ENCODE peak calls at places on chromosomes 2 and 18, in seven cellular contexts. C is HL-60; E is heart left ventricle; Z is GM12865; G is effector memory CD4-positive, alpha-beta T cell; B is mucosa of descending colon; R is lower leg skin. H is an unnamed sample.

GRCh38 chr2:106562826-106563594 is 75.8 kb downstream of the CD8B2 start:
- DNase-seq in R (no peak), Z (no peak), B (no peak), C (no peak), G (no peak), E (no peak), H (peak)

GRCh38 chr2:179235463-179236108 is 29.0 kb downstream of the SESTD1 start:
- DNase-seq in B (no peak), R (no peak), G (no peak), C (no peak), Z (no peak), E (no peak), H (peak)

GRCh38 chr18:7273301-7273911 is 42.5 kb downstream of the LRRC30 start:
- DNase-seq in Z (no peak), R (peak), G (no peak), C (no peak), B (peak), E (peak), H (peak)

GRCh38 chr2:101361519-101361918 is 25.8 kb downstream of the CREG2 start:
- DNase-seq in B (no peak), R (no peak), Z (peak), E (no peak), C (no peak), G (no peak), H (no peak)

GRCh38 chr2:147076634-147077033 is 768.2 kb upstream of the ACVR2A start:
- DNase-seq in Z (no peak), E (no peak), R (no peak), B (no peak), G (no peak), C (no peak), H (peak)

GRCh38 chr2:141062016-141062415 is 1068.8 kb downstream of the LRP1B start:
- DNase-seq in C (no peak), B (no peak), Z (no peak), E (no peak), G (no peak), R (no peak), H (no peak)

GRCh38 chr2:172168917-172169346 is 66.2 kb upstream of the DLX2 start:
- DNase-seq in C (peak), R (no peak), B (no peak), E (no peak), Z (no peak), G (no peak), H (peak)

GRCh38 chr2:23926289-23926749 is 604 bp downstream of the ATAD2B start:
- DNase-seq in E (peak), G (peak), C (no peak), R (peak), Z (no peak), B (peak), H (no peak)

GRCh38 chr2:188983427-188984101 is 9.4 kb downstream of the COL3A1 start:
- DNase-seq in R (no peak), C (no peak), E (no peak), Z (peak), G (no peak), B (no peak), H (peak)

GRCh38 chr2:23988371-23988770 is 21.5 kb upstream of the MFSD2B start:
- DNase-seq in Z (peak), E (no peak), B (no peak), C (no peak), G (no peak), R (no peak), H (peak)

GRCh38 chr2:99032786-99033185 is 96.8 kb upstream of the CRACDL start:
- DNase-seq in Z (peak), R (no peak), B (no peak), C (no peak), G (no peak), E (no peak), H (peak)

GRCh38 chr18:55552498-55553189 is 35.3 kb downstream of the TCF4 start:
- DNase-seq in E (no peak), Z (no peak), C (no peak), G (no peak), R (no peak), B (no peak), H (no peak)

GRCh38 chr18:72470391-72470790 is 73.8 kb downstream of the CBLN2 start:
- DNase-seq in B (no peak), R (no peak), E (no peak), C (no peak), Z (no peak), G (no peak), H (no peak)

GRCh38 chr18:54939375-54939917 is 19.8 kb downstream of the CCDC68 start:
- DNase-seq in C (no peak), E (no peak), G (no peak), Z (peak), R (no peak), B (no peak), H (no peak)

GRCh38 chr2:67180841-67181240 is 216.3 kb upstream of the ETAA1 start:
- DNase-seq in Z (no peak), B (no peak), R (no peak), C (no peak), G (no peak), E (no peak), H (no peak)

GRCh38 chr2:23476786-23477185 is 91.8 kb downstream of the KLHL29 start:
- DNase-seq in G (no peak), B (no peak), E (no peak), R (no peak), C (no peak), Z (no peak), H (no peak)

GRCh38 chr2:30421026-30421425 is 26.0 kb upstream of the LCLAT1 start:
- DNase-seq in Z (no peak), G (no peak), C (no peak), E (no peak), R (no peak), B (no peak), H (no peak)

GRCh38 chr18:76149284-76149683 is 345.8 kb downstream of the ZNF516 start:
- DNase-seq in C (no peak), B (no peak), G (no peak), E (no peak), Z (no peak), R (no peak), H (no peak)

DNA sequence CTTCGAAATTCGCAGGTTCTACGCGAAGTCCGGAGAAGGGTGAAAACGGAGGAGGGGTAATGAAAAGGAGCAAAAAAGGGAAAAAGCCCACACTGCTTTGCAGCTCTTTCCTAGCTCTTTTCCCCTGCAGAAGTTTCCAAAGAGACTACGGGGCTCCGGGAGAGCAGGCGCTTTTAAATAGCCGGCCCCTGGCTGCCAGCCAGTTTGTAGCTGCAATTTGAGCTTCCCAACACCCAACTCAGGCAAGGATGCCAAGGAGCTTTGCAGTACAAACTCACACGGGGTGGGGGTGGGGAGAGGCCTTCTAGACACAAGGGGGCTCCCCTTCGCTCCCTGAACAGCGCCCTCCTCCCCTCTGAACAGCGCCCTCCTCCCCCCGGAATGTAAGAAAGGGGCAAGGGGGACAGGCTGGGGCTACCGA is at the start of gene IGFBP5:
- DNase-seq in G (no peak), B (peak), C (no peak), E (peak), Z (no peak), R (peak), H (peak)
- H3K4me3 ChIP-seq in G (peak), B (peak), C (no peak), E (peak), Z (no peak), R (peak), H (peak)

GRCh38 chr2:20223345-20224190 is 1.4 kb downstream of the SDC1 start:
- DNase-seq in E (peak), G (no peak), R (no peak), B (peak), C (no peak), Z (peak), H (no peak)

GRCh38 chr2:20224191-20224715 is 677 bp downstream of the SDC1 start:
- DNase-seq in C (no peak), G (no peak), B (peak), Z (peak), R (no peak), E (no peak), H (no peak)

GRCh38 chr2:20221939-20222768 is 2.8 kb downstream of the SDC1 start:
- DNase-seq in R (no peak), B (peak), G (no peak), C (no peak), E (no peak), Z (peak), H (no peak)

GRCh38 chr2:20221169-20221938 is 3.6 kb downstream of the SDC1 start:
- DNase-seq in C (no peak), E (no peak), G (no peak), R (no peak), B (peak), Z (no peak), H (peak)

DNA sequence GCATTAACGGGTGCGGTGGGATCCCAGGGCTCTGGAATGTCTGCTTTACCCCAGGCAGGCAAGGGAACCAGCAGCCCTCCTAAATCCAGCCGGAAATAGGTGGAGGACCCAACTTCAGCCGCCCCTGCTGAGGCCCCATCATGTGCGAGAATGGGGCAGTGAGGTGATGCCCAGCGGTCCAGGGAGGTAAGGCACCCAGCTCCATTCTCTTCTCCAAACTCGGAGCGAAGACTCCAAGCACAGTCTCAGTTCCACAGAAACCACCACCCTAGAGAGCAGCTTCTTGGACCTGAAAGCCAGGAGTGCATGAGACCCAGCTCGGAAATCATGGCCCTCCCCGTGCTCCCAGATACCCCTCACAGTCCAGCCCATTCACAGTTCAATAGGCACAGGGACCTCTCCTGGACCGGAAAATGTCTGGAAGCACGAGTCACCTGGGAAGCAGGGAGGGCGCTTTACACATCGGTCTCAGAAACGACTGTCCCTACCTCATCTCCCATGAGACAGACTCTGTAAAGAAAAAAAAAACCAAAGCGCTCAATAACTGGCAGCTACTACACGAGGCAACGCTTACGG is 2.1 kb downstream of the SDC1 start:
- DNase-seq in R (no peak), G (no peak), E (no peak), C (no peak), Z (no peak), B (peak), H (no peak)
- H3K4me3 ChIP-seq in R (no peak), G (no peak), E (peak), C (no peak), Z (peak), B (no peak), H (peak)

DNA sequence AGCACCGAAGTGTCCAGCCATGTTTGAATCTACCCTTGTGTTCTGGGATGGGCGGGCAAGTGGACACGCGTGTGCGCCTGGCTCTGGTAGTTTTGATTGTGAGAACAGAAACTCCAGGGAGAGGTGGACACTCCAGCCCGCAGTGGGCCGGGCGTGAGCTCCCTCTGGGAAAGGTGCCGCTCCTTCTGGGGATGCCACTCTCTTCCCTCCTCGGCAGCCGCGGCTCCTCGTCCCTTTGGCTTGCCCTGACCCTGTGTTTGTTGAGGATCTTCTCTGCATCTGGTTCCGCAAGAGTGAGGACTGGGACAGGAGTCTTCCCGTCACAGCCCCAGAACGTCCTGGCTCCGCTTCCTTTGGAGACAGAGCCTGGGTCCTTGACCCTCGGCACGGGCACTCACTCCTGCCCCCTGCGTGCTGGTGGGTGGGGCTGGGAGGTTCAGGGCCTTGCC is 1.3 kb downstream of the CTDP1 start:
- DNase-seq in G (no peak), B (no peak), R (no peak), E (no peak), Z (no peak), C (no peak), H (no peak)
- H3K4me3 ChIP-seq in G (peak), B (no peak), R (peak), E (peak), Z (peak), C (peak), H (peak)

DNA sequence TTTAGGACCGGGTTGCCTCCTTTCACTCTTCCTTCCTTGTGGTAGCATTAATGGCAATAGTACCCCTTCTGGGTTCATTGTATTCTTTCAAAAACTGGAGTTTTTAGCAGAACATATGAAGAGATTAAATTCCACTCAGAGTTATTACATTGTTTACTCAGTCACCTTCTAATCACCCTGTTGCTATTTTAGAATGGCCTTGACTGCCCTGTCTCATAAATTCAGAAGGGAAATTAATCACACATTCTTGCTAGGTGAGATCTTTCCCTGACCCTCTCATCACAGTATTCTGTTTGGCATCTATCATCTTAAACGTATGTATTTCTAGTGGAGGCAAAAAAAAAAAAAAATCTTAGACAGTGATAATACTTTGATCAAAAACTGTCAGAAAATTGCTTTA is 760.4 kb downstream of the ADCYAP1 start:
- DNase-seq in C (no peak), G (no peak), R (no peak), Z (no peak), B (no peak), E (no peak), H (peak)
- H3K4me3 ChIP-seq in C (no peak), G (no peak), R (no peak), Z (no peak), B (no peak), E (no peak), H (no peak)

GRCh38 chr2:236302555-236302954 is 38.3 kb upstream of the ASB18 start:
- DNase-seq in Z (no peak), R (no peak), B (no peak), E (no peak), C (no peak), G (no peak), H (no peak)

GRCh38 chr2:236306825-236307540 is 42.8 kb upstream of the ASB18 start:
- DNase-seq in B (no peak), E (no peak), C (no peak), Z (no peak), G (no peak), R (no peak), H (no peak)

GRCh38 chr2:236303935-236304334 is 39.7 kb upstream of the ASB18 start:
- DNase-seq in C (no peak), G (no peak), B (no peak), E (no peak), R (no peak), Z (no peak), H (no peak)

GRCh38 chr2:236305964-236306605 is 41.9 kb upstream of the ASB18 start:
- DNase-seq in C (no peak), R (no peak), B (no peak), Z (no peak), E (no peak), G (no peak), H (no peak)

GRCh38 chr2:236305531-236305930 is 41.3 kb upstream of the ASB18 start:
- DNase-seq in B (no peak), C (no peak), G (no peak), R (no peak), E (no peak), Z (no peak), H (no peak)
- H3K4me3 ChIP-seq in B (no peak), C (no peak), G (no peak), R (no peak), E (no peak), Z (no peak), H (no peak)

GRCh38 chr2:135174802-135175093 is 122.7 kb downstream of the RAB3GAP1 start:
- DNase-seq in Z (no peak), R (no peak), C (no peak), G (no peak), B (no peak), E (no peak), H (no peak)

GRCh38 chr2:135167273-135167672 is 115.2 kb downstream of the RAB3GAP1 start:
- DNase-seq in E (no peak), B (no peak), G (no peak), R (no peak), Z (no peak), C (no peak), H (no peak)

GRCh38 chr2:135174049-135174801 is 122.1 kb downstream of the RAB3GAP1 start:
- DNase-seq in Z (no peak), B (no peak), G (no peak), E (no peak), R (no peak), C (no peak), H (no peak)

GRCh38 chr2:135168119-135168872 is 116.2 kb downstream of the RAB3GAP1 start:
- DNase-seq in Z (no peak), G (no peak), B (no peak), C (no peak), R (no peak), E (no peak), H (no peak)

DNA sequence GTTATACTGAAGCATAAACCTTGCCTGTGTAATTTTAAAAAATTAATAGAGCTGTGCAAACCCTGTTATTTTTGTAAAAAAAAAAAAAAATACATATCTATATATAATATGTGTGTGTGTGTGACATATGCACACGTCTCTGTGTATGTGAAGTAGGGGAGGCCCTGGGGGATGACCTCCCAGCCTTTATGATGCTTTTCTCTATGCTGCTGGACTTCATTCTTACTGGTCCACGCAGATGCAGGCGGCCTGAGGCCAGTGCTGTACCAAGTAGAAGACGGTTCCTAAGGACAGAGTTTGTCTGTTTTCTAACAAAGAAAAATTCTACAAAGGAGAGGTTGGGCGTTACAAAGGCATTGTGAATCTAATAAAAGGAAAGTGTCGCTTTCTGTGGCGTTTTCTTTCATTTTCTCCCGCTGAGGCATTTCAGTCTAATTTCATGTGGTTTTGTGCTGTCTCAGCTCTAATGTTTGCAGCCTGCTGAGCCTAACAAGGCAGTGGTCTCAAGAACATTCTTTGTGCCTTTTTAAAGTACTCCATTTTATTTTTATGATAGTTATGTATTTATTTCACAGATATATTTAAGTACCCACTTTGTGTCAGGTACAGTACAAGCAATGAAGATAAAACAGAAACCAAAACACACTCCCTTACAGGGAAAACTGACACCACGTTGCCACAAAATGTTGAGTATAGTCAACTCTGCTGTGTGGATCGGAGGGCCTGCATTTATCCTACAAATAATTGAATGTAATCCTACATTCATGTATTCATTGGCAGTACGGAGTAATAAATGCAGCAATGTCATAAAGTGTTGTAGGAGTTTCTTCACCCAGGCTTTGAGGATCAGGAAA is 118.0 kb downstream of the RAB3GAP1 start:
- DNase-seq in B (no peak), C (no peak), E (no peak), R (no peak), G (no peak), Z (no peak), H (no peak)
- H3K4me3 ChIP-seq in B (no peak), C (no peak), E (no peak), R (no peak), G (no peak), Z (no peak), H (no peak)

GRCh38 chr2:202588647-202589581 is 45.9 kb upstream of the FAM117B start:
- DNase-seq in B (peak), R (peak), Z (peak), C (peak), G (peak), E (peak), H (peak)
- H3K4me3 ChIP-seq in B (no peak), R (no peak), Z (no peak), C (no peak), G (no peak), E (peak), H (no peak)